ENCODE peak calls at places on chromosomes 2 and 18, in five cellular contexts. K is upper lobe of right lung, V is upper lobe of left lung, F is fibroblast of the aortic adventitia, G is endothelial cell. R is an unnamed sample.

GRCh38 chr2:7627587-7627986 is 710.4 kb downstream of the RNF144A start:
- DNase-seq in K (no peak), F (peak; percentile 4), G (no peak), V (no peak), R (no peak)

GRCh38 chr2:637406-637776 is 39.8 kb downstream of the TMEM18 start:
- DNase-seq in V (no peak), K (no peak), G (no peak), F (no peak), R (no peak)

GRCh38 chr2:239122711-239123110 is 274.8 kb downstream of the TWIST2 start:
- DNase-seq in K (no peak), V (no peak), G (no peak), F (no peak), R (no peak)

GRCh38 chr18:12377556-12378553 is 828 bp upstream of the AFG3L2 start:
- DNase-seq in K (no peak), G (no peak), F (no peak), V (no peak), R (peak; percentile 98)

GRCh38 chr18:74589820-74590219 is 7.8 kb upstream of the ZNF407 start:
- DNase-seq in F (no peak), V (no peak), K (no peak), G (no peak), R (no peak)

GRCh38 chr2:54814367-54815155 is 91.1 kb downstream of the EML6 start:
- DNase-seq in K (no peak), G (no peak), V (no peak), F (no peak), R (no peak)

GRCh38 chr2:37625156-37625555 is 46.3 kb downstream of the CDC42EP3 start:
- DNase-seq in G (no peak), F (peak; percentile 80), K (no peak), V (no peak), R (peak; percentile 77)

GRCh38 chr2:64812298-64812697 is 158.6 kb upstream of the SERTAD2 start:
- DNase-seq in F (no peak), G (peak; percentile 23), K (no peak), V (no peak), R (no peak)

GRCh38 chr2:151357359-151357758 is at the start of gene TNFAIP6:
- DNase-seq in F (peak; percentile 98), G (no peak), K (no peak), V (no peak), R (peak; percentile 94)

GRCh38 chr2:214695789-214696188 is 113.7 kb downstream of the BARD1 start:
- DNase-seq in F (peak; percentile 3), V (no peak), G (no peak), K (no peak), R (no peak)

GRCh38 chr2:144935736-144936135 is 415.8 kb upstream of the ZEB2 start:
- DNase-seq in G (no peak), V (no peak), F (no peak), K (no peak), R (no peak)

GRCh38 chr2:239113164-239113563 is 265.3 kb downstream of the TWIST2 start:
- DNase-seq in F (peak; percentile 59), V (no peak), K (no peak), G (no peak), R (no peak)

GRCh38 chr18:77062518-77063003 is 70.0 kb downstream of the MBP start:
- DNase-seq in V (peak; percentile 49), K (no peak), G (no peak), F (peak; percentile 62), R (no peak)

GRCh38 chr2:223108376-223109100 is 56.5 kb downstream of the KCNE4 start:
- DNase-seq in G (no peak), K (no peak), F (no peak), V (no peak), R (peak; percentile 75)

GRCh38 chr2:241541564-241542277 is 16.8 kb upstream of the BOK start:
- DNase-seq in K (no peak), F (no peak), G (no peak), V (no peak), R (no peak)

GRCh38 chr2:223306371-223306770 is 254.4 kb downstream of the KCNE4 start:
- DNase-seq in G (peak; percentile 37), K (no peak), V (no peak), F (peak; percentile 34), R (peak; percentile 16)

GRCh38 chr2:230068658-230069080 is at the start of gene SLC16A14:
- DNase-seq in V (no peak), G (peak; percentile 5), F (peak; percentile 65), K (no peak), R (no peak)

GRCh38 chr18:3855961-3856360 is 406.0 kb downstream of the TGIF1 start:
- DNase-seq in G (no peak), V (no peak), F (no peak), K (no peak), R (no peak)

GRCh38 chr2:15675456-15676195 is 84.0 kb downstream of the DDX1 start:
- DNase-seq in K (no peak), G (no peak), F (no peak), V (no peak), R (peak; percentile 28)

GRCh38 chr2:111117666-111118454 is 2.9 kb upstream of the BCL2L11 start:
- DNase-seq in V (peak; percentile 47), G (peak; percentile 28), F (peak; percentile 61), K (no peak), R (peak; percentile 60)

GRCh38 chr2:80496770-80497169 is 192.2 kb upstream of the LRRTM1 start:
- DNase-seq in V (no peak), G (no peak), K (no peak), F (peak; percentile 67), R (peak; percentile 76)

GRCh38 chr2:170742896-170743529 is 27.2 kb upstream of the ERICH2 start:
- DNase-seq in G (no peak), V (no peak), F (peak; percentile 5), K (no peak), R (no peak)

GRCh38 chr2:100119235-100119634 is 23.2 kb downstream of the AFF3 start:
- DNase-seq in G (no peak), K (no peak), V (no peak), F (no peak), R (no peak)

GRCh38 chr18:3453540-3454364 is 3.8 kb downstream of the TGIF1 start:
- DNase-seq in G (peak; percentile 27), K (peak; percentile 67), F (peak; percentile 99), V (peak; percentile 60), R (peak; percentile 98)

GRCh38 chr2:134314656-134315377 is 60.9 kb downstream of the MGAT5 start:
- DNase-seq in V (no peak), G (no peak), F (no peak), K (no peak), R (no peak)

GRCh38 chr2:199814845-199815211 is 36.2 kb downstream of the FTCDNL1 start:
- DNase-seq in F (no peak), V (no peak), G (no peak), K (no peak), R (no peak)

GRCh38 chr2:38997784-38998183 is 108.1 kb downstream of the ARHGEF33 start:
- DNase-seq in V (peak; percentile 39), G (no peak), K (no peak), F (peak; percentile 94), R (peak; percentile 89)

GRCh38 chr2:101197215-101197745 is 46.1 kb upstream of the TBC1D8 start:
- DNase-seq in G (no peak), F (peak; percentile 15), K (no peak), V (no peak), R (no peak)
- TF ChIP-seq CTCF in G (peak; percentile 9), F (no peak), K (no peak), V (no peak), R (peak; percentile 68)

GRCh38 chr2:68248361-68248760 is 4.0 kb downstream of the PPP3R1 start:
- DNase-seq in F (no peak), V (no peak), G (no peak), K (no peak), R (no peak)

GRCh38 chr2:68245672-68246071 is 6.7 kb downstream of the PPP3R1 start:
- DNase-seq in V (no peak), G (no peak), K (no peak), F (no peak), R (no peak)

GRCh38 chr2:68240446-68240845 is 11.9 kb downstream of the PPP3R1 start:
- DNase-seq in G (no peak), F (no peak), K (no peak), V (no peak), R (no peak)

GRCh38 chr2:68245066-68245465 is 7.3 kb downstream of the PPP3R1 start:
- DNase-seq in V (no peak), K (no peak), G (no peak), F (no peak), R (no peak)

GRCh38 chr2:68244456-68244855 is 7.9 kb downstream of the PPP3R1 start:
- DNase-seq in K (no peak), G (no peak), V (no peak), F (no peak), R (no peak)
- TF ChIP-seq CTCF in K (no peak), G (no peak), V (no peak), F (peak; percentile 26), R (peak; percentile 53)

GRCh38 chr2:3958465-3958864 is 255.1 kb downstream of the DCDC2C start:
- DNase-seq in F (no peak), K (no peak), G (no peak), V (no peak), R (no peak)

GRCh38 chr2:3956892-3957291 is 253.5 kb downstream of the DCDC2C start:
- DNase-seq in F (no peak), V (no peak), K (no peak), G (no peak), R (no peak)

GRCh38 chr2:3959372-3959771 is 256.0 kb downstream of the DCDC2C start:
- DNase-seq in F (peak; percentile 11), G (peak; percentile 20), K (no peak), V (no peak), R (no peak)

GRCh38 chr2:3958969-3959368 is 255.6 kb downstream of the DCDC2C start:
- DNase-seq in F (no peak), G (no peak), V (no peak), K (no peak), R (no peak)

DNA sequence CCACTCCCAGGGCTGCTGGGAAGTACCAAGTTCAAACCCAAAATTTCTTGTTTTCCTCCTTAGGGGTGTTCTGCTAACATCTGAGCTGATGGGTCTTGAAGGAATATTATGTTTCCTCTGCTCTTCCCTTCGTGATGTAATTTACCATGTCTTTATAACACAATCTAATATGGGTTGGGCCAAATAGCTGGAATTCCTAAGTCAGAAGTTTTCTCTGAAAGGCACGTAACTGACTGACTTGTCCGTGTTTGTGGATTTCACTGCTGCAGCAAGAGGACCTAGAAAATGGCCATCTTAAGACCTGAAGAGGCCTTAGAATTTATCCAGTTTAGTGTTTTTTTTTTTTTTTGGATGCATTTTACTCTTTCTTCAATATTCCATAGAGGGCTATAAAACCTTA is 256.7 kb downstream of the DCDC2C start:
- DNase-seq in G (no peak), V (no peak), F (no peak), K (no peak), R (no peak)
- TF ChIP-seq CTCF in G (no peak), V (no peak), F (no peak), K (no peak), R (no peak)

GRCh38 chr2:209977386-209978239 is 24.8 kb upstream of the RPE start:
- DNase-seq in V (no peak), F (peak; percentile 67), K (no peak), G (no peak), R (peak; percentile 17)
- TF ChIP-seq CTCF in V (peak; percentile 26), F (peak; percentile 44), K (peak; percentile 67), G (peak; percentile 59), R (peak; percentile 77)